ENCODE peak calls at places on chromosome 19, in eight cellular contexts. B is IMR-90, T is A549, D is thoracic aorta, O is neural crest cell, W is cardiac muscle cell, K is GM20000, I is hepatocyte. M is an unnamed sample.

GRCh38 chr19:19624032-19624570 is 3.9 kb downstream of the LPAR2 start:
- DNase-seq in B (no peak), T (no peak), D (no peak), O (no peak), W (no peak), K (no peak), I (no peak), M (no peak)

GRCh38 chr19:45457776-45458175 is 10.0 kb upstream of the FOSB start:
- DNase-seq in B (no peak), T (no peak), D (no peak), O (no peak), W (no peak), K (no peak), I (no peak), M (no peak)

GRCh38 chr19:43731854-43732253 is 16.0 kb downstream of the IRGC start:
- DNase-seq in B (peak), T (no peak), D (no peak), O (no peak), W (no peak), K (no peak), I (no peak), M (no peak)

GRCh38 chr19:56942749-56943148 is 102.2 kb upstream of the PEG3 start:
- DNase-seq in B (no peak), T (no peak), D (no peak), O (no peak), W (peak), K (peak), I (peak), M (peak)

GRCh38 chr19:45103200-45103624 is 10.2 kb downstream of the PPP1R37 start:
- DNase-seq in B (no peak), T (no peak), D (no peak), O (no peak), W (no peak), K (peak), I (no peak), M (no peak)

GRCh38 chr19:56661248-56661647 is 10.3 kb downstream of the ZNF835 start:
- DNase-seq in B (no peak), T (no peak), D (no peak), O (no peak), W (no peak), K (no peak), I (no peak), M (no peak)

GRCh38 chr19:15456441-15456840 is 6.7 kb upstream of the WIZ start:
- DNase-seq in B (no peak), T (no peak), D (no peak), O (no peak), W (no peak), K (no peak), I (no peak), M (no peak)

GRCh38 chr19:6319376-6319775 is 14.0 kb downstream of the ACER1 start:
- DNase-seq in B (no peak), T (no peak), D (no peak), O (no peak), W (no peak), K (no peak), I (no peak), M (no peak)

GRCh38 chr19:48881741-48882657 is 9.8 kb downstream of the PPP1R15A start:
- DNase-seq in B (no peak), T (no peak), D (no peak), O (peak), W (peak), K (no peak), I (peak), M (no peak)

GRCh38 chr19:52464798-52465470 is 11.6 kb downstream of the ZNF578 start:
- DNase-seq in B (no peak), T (peak), D (no peak), O (peak), W (peak), K (no peak), I (peak), M (no peak)

GRCh38 chr19:56383826-56384605 is 9.3 kb downstream of the ZNF582 start:
- DNase-seq in B (peak), T (no peak), D (no peak), O (no peak), W (no peak), K (no peak), I (no peak), M (no peak)

GRCh38 chr19:9474975-9475374 is 23.4 kb downstream of the ZNF560 start:
- DNase-seq in B (no peak), T (no peak), D (no peak), O (no peak), W (no peak), K (no peak), I (no peak), M (no peak)

GRCh38 chr19:57171551-57172081 is 4.3 kb upstream of the DUXA start:
- DNase-seq in B (peak), T (peak), D (no peak), O (no peak), W (peak), K (peak), I (peak), M (peak)

GRCh38 chr19:50204811-50205675 is 1.6 kb downstream of the MYH14 start:
- DNase-seq in B (no peak), T (no peak), D (no peak), O (peak), W (peak), K (peak), I (peak), M (peak)

GRCh38 chr19:10288662-10289166 is 1.0 kb upstream of the ICAM5 start:
- DNase-seq in B (peak), T (peak), D (no peak), O (peak), W (peak), K (peak), I (no peak), M (no peak)

GRCh38 chr19:37333457-37333856 is 37.4 kb upstream of the ZNF527 start:
- DNase-seq in B (no peak), T (no peak), D (no peak), O (no peak), W (no peak), K (no peak), I (no peak), M (no peak)

GRCh38 chr19:19742773-19743172 is 9.9 kb upstream of the ZNF14 start:
- DNase-seq in B (no peak), T (no peak), D (no peak), O (no peak), W (no peak), K (no peak), I (no peak), M (no peak)

GRCh38 chr19:3028305-3029069 is 593 bp downstream of the TLE2 start:
- DNase-seq in B (no peak), T (no peak), D (no peak), O (no peak), W (no peak), K (no peak), I (peak), M (no peak)

GRCh38 chr19:18440421-18440877 is 2.5 kb upstream of the ISYNA1 start:
- DNase-seq in B (no peak), T (no peak), D (no peak), O (no peak), W (peak), K (no peak), I (no peak), M (peak)

GRCh38 chr19:14059093-14059480 is 2.8 kb downstream of the PALM3 start:
- DNase-seq in B (no peak), T (no peak), D (no peak), O (peak), W (peak), K (peak), I (no peak), M (peak)

GRCh38 chr19:58372311-58373133 is 8.3 kb downstream of the ZNF837 start:
- DNase-seq in B (no peak), T (no peak), D (no peak), O (no peak), W (no peak), K (no peak), I (no peak), M (no peak)

GRCh38 chr19:6551091-6551490 is 20.3 kb downstream of the TNFSF9 start:
- DNase-seq in B (no peak), T (no peak), D (no peak), O (no peak), W (no peak), K (no peak), I (no peak), M (no peak)

GRCh38 chr19:33728141-33728540 is 68.5 kb upstream of the KCTD15 start:
- DNase-seq in B (no peak), T (no peak), D (no peak), O (no peak), W (no peak), K (no peak), I (no peak), M (no peak)

GRCh38 chr19:6753178-6754031 is 13.8 kb downstream of the SH2D3A start:
- DNase-seq in B (peak), T (peak), D (no peak), O (peak), W (peak), K (peak), I (peak), M (peak)

GRCh38 chr19:50314724-50315700 is 14.2 kb downstream of the KCNC3 start:
- DNase-seq in B (no peak), T (no peak), D (no peak), O (no peak), W (peak), K (no peak), I (no peak), M (peak)

GRCh38 chr19:45973564-45974338 is at the start of gene NOVA2:
- DNase-seq in B (peak), T (peak), D (no peak), O (peak), W (peak), K (peak), I (peak), M (peak)

GRCh38 chr19:29212614-29213573 is at the start of gene UQCRFS1:
- DNase-seq in B (peak), T (peak), D (peak), O (peak), W (peak), K (peak), I (peak), M (peak)
- TF ChIP-seq CTCF in B (no peak), T (no peak), D (no peak), O (no peak), W (no peak), K (no peak), I (no peak), M (no peak)

DNA sequence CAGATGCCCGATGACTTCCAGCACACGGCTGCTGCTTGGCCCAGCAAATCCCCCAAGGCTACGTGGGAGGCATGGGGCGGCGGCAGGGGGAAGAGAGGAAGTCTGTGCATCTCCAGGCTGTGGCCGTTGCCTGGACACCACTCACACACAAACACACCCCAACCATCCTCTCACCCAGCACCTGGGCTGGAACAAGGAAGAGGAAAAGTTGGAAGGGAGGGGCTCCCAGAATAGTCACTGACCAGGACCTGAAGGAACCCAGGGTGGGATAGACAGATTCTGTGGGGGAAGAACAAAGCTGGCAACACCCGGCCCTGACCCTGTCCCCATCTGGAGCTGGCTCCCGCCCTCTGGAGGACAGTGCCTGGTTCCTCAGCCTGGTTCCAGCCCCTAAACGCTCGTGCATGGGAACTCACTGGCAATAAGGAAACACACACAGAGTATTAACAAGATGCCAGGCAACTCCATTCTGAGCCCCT is 11.2 kb downstream of the PPP6R1 start:
- DNase-seq in B (no peak), T (peak), D (no peak), O (no peak), W (no peak), K (peak), I (no peak), M (no peak)
- TF ChIP-seq CTCF in B (no peak), T (no peak), D (no peak), O (no peak), W (peak), K (no peak), I (no peak), M (no peak)

DNA sequence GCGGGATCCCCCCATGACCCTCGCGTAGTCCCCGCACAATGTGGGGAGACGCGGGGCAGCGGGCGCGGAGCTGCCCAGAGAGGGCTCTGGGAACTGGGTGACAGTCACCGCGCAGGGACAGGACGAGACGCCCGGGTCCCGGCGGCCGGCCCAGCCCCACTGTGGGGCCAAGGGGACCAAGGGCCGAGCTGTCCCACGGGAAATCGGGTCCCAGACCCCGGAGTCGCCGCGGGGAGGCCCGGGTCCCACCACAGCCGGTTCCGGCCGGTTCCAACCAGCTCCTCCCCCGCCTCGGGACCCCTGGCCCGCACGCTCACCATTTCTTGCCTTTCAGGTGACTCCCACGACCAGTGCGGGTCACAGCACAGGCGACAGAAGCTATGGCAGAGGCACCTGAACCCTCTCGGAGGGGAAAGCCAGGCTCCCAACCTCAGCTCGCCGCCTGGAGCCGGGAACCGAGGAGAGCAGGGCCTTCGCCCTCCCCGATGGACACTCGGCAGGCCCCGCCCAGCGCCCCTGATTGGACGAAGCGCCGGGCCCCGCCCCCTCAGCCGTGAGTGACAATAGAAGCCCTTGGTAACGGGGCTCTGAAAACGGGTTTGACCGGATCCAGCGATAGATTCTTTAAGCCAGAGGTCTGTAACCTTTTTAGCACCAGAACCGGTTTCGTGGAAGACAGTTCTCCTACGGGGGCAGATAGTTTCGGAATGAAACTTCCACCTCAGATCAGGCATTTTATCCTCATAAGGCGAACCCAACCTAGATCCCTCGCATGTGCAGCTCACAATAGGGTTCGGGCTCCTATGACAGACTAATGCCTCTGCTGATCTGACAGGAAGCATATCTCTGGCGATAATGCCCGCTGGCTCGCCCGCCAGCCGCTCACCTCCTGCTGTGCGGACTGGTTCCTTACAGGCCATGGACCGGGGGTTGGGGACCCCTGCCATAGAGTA is at the start of gene ZNF433:
- DNase-seq in B (peak), T (no peak), D (peak), O (peak), W (peak), K (peak), I (peak), M (peak)
- TF ChIP-seq CTCF in B (no peak), T (no peak), D (no peak), O (no peak), W (no peak), K (no peak), I (no peak), M (no peak)

DNA sequence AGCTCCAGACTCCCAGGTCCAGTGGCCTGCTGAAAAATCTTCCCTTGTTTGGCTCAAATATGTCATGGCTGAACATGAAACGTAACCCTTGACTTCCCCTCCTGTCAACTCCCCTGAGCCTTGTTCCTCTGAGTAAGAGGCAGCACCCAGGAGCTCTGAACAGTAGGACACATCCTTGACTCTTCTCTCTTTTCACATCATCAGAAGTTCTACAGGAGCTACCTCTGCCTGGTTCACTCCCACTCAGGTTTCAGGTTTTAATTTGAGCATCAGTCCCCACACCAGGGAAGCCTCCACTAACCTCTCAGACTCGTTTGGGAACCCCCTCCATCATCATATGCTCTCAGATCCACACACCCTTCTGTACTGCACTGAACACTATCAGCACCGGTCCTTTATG is 30.3 kb downstream of the ZNF823 start:
- DNase-seq in B (no peak), T (no peak), D (no peak), O (no peak), W (no peak), K (peak), I (no peak), M (no peak)
- TF ChIP-seq CTCF in B (no peak), T (no peak), D (no peak), O (no peak), W (no peak), K (no peak), I (no peak), M (no peak)

GRCh38 chr19:47697863-47698609 is 15.2 kb upstream of the EHD2 start:
- DNase-seq in B (peak), T (peak), D (no peak), O (peak), W (peak), K (peak), I (peak), M (peak)
- TF ChIP-seq CTCF in B (peak), T (peak), D (peak), O (peak), W (peak), K (peak), I (peak), M (peak)

DNA sequence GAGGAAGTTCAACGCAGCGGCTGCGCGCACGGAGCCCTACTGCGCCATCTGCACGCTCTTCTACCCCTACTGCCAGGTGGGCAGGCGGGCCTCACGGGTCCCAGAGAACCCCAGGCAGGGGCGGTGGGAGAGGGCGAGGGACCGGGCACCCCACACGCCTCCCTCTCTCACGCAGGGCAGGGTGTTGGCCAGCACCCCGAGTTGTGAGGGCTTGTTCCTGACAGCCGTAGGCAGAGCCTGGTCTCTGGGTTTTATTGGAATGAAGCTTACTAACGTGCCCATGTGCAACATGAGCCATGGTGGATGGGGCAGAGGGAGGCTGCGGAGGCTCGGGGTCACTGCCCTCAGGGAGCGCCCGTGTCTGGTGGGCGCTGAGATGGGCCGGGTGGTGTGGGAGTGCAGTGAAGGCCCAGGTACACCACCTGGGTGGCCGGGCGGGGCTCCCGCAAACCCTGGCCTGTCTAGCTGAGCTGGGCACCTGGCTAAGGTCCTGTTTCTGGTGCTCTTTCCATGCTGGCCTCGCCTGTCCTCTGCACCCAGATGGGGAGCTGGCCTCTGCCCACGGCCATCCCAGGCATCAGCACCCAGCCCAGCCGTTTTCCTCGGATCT is 165.2 kb downstream of the KDM4B start:
- DNase-seq in B (no peak), T (no peak), D (no peak), O (no peak), W (no peak), K (no peak), I (no peak), M (no peak)
- TF ChIP-seq CTCF in B (no peak), T (no peak), D (no peak), O (no peak), W (no peak), K (no peak), I (no peak), M (no peak)

GRCh38 chr19:16659832-16660708 is at the start of gene SMIM7:
- DNase-seq in B (peak), T (peak), D (peak), O (peak), W (peak), K (peak), I (peak), M (peak)
- TF ChIP-seq CTCF in B (peak), T (peak), D (no peak), O (no peak), W (peak), K (no peak), I (peak), M (peak)

GRCh38 chr19:29875931-29876330 is 64.1 kb downstream of the CCNE1 start:
- DNase-seq in B (no peak), T (no peak), D (no peak), O (no peak), W (no peak), K (no peak), I (no peak), M (no peak)
- TF ChIP-seq CTCF in B (no peak), T (no peak), D (no peak), O (no peak), W (no peak), K (no peak), I (no peak), M (no peak)

M was measured in glutamatergic neuron.